ENCODE peak calls at places on chromosomes 5 and 9, in six cellular contexts. I is ovary, B is choroid plexus epithelial cell, G is pancreas, N is endothelial cell, L is MCF 10A. X is an unnamed sample.

GRCh38 chr5:32474201-32474854 is 29.8 kb upstream of the ZFR start:
- DNase-seq in N (no peak), L (no peak), I (no peak), G (no peak), B (no peak), X (no peak)

GRCh38 chr9:68637020-68637419 is 68.0 kb upstream of the PIP5K1B start:
- DNase-seq in G (no peak), N (no peak), I (no peak), L (no peak), B (no peak), X (no peak)

GRCh38 chr5:36680066-36680465 is 73.7 kb downstream of the SLC1A3 start:
- DNase-seq in N (no peak), G (no peak), L (no peak), I (no peak), B (no peak), X (no peak)

GRCh38 chr9:26310294-26310693 is 582.3 kb downstream of the CAAP1 start:
- DNase-seq in I (no peak), L (peak; percentile 10), G (no peak), B (peak; percentile 24), N (no peak), X (no peak)

GRCh38 chr5:1896602-1897376 is 14.1 kb upstream of the IRX4 start:
- DNase-seq in B (no peak), N (no peak), L (no peak), I (no peak), G (no peak), X (peak; percentile 10)

GRCh38 chr9:75775173-75775572 is 115.3 kb upstream of the PCSK5 start:
- DNase-seq in B (peak; percentile 9), I (no peak), G (peak; percentile 18), N (no peak), L (no peak), X (no peak)

GRCh38 chr5:175718401-175719108 is 60.7 kb downstream of the HRH2 start:
- DNase-seq in G (no peak), N (peak; percentile 59), L (peak; percentile 55), B (peak; percentile 29), I (no peak), X (peak; percentile 68)

GRCh38 chr9:124329996-124330714 is 72.4 kb downstream of the NEK6 start:
- DNase-seq in N (no peak), B (no peak), L (no peak), G (peak; percentile 64), I (no peak), X (peak; percentile 48)

GRCh38 chr9:93623736-93624135 is 47.4 kb downstream of the PHF2 start:
- DNase-seq in I (no peak), G (no peak), L (no peak), B (no peak), N (no peak), X (no peak)

GRCh38 chr9:30915451-30915850 is 1469.0 kb upstream of the ACO1 start:
- DNase-seq in G (no peak), B (no peak), N (no peak), I (no peak), L (no peak), X (no peak)

GRCh38 chr9:75027187-75028107 is 646 bp downstream of the CARNMT1 start:
- DNase-seq in G (peak; percentile 87), L (peak; percentile 50), I (peak; percentile 69), N (peak; percentile 53), B (peak; percentile 51), X (peak; percentile 71)

GRCh38 chr9:69798737-69799136 is 21.9 kb upstream of the CFAP95 start:
- DNase-seq in G (no peak), L (peak; percentile 5), N (no peak), I (no peak), B (no peak), X (no peak)

GRCh38 chr5:53276825-53277224 is 167.3 kb upstream of the MOCS2 start:
- DNase-seq in N (no peak), B (peak; percentile 22), I (no peak), G (no peak), L (no peak), X (no peak)

GRCh38 chr5:140136624-140137023 is 10.9 kb downstream of the IGIP start:
- DNase-seq in N (no peak), B (no peak), L (no peak), I (no peak), G (no peak), X (no peak)

GRCh38 chr9:83572524-83572923 is 34.3 kb upstream of the FRMD3 start:
- DNase-seq in I (no peak), L (peak; percentile 30), G (no peak), B (peak; percentile 94), N (no peak), X (no peak)

GRCh38 chr5:107217721-107218130 is 453.0 kb downstream of the EFNA5 start:
- DNase-seq in G (no peak), L (peak; percentile 28), B (no peak), N (no peak), I (no peak), X (no peak)

GRCh38 chr5:95471922-95472321 is 80.8 kb downstream of the FAM81B start:
- DNase-seq in N (no peak), I (no peak), G (no peak), B (peak; percentile 73), L (peak; percentile 1), X (no peak)

GRCh38 chr9:31606678-31607077 is 777.8 kb upstream of the ACO1 start:
- DNase-seq in G (no peak), I (no peak), B (no peak), L (no peak), N (no peak), X (no peak)

GRCh38 chr9:101737705-101738565 is 512 bp downstream of the GRIN3A start:
- DNase-seq in L (no peak), I (no peak), G (peak; percentile 73), B (no peak), N (peak; percentile 60), X (peak; percentile 68)

GRCh38 chr5:64331597-64332277 is 166.1 kb downstream of the RNF180 start:
- DNase-seq in N (no peak), B (no peak), I (no peak), G (peak; percentile 43), L (no peak), X (no peak)

GRCh38 chr5:169777112-169777511 is 140.0 kb downstream of the DOCK2 start:
- DNase-seq in B (no peak), G (no peak), I (no peak), L (no peak), N (no peak), X (no peak)

GRCh38 chr9:129150122-129150521 is 27.9 kb downstream of the IER5L start:
- DNase-seq in I (no peak), L (no peak), G (no peak), N (no peak), B (no peak), X (no peak)

GRCh38 chr5:138762110-138762509 is 8.9 kb downstream of the CTNNA1 start:
- DNase-seq in N (no peak), B (no peak), G (no peak), L (no peak), I (no peak), X (no peak)

GRCh38 chr5:149366169-149366750 is 8.4 kb downstream of the PCYOX1L start:
- DNase-seq in L (no peak), N (no peak), G (no peak), I (no peak), B (no peak), X (no peak)

GRCh38 chr5:83472508-83473343 is 1.2 kb downstream of the VCAN start:
- DNase-seq in G (peak; percentile 69), I (peak; percentile 38), L (no peak), N (peak; percentile 58), B (no peak), X (peak; percentile 67)

GRCh38 chr5:54520438-54520846 is 2.9 kb downstream of the SNX18 start:
- DNase-seq in B (peak; percentile 53), N (no peak), G (no peak), L (no peak), I (no peak), X (peak; percentile 38)

GRCh38 chr9:114004221-114004716 is 73.8 kb downstream of the AMBP start:
- DNase-seq in N (peak; percentile 1), B (no peak), L (no peak), I (peak; percentile 29), G (no peak), X (no peak)

GRCh38 chr5:144196612-144197011 is 25.9 kb downstream of the KCTD16 start:
- DNase-seq in N (no peak), B (no peak), I (no peak), L (no peak), G (no peak), X (no peak)

GRCh38 chr5:137282216-137282615 is 216.9 kb downstream of the SPOCK1 start:
- DNase-seq in N (no peak), L (peak; percentile 34), I (no peak), G (no peak), B (peak; percentile 33), X (no peak)

GRCh38 chr9:1434082-1434481 is 383.9 kb downstream of the DMRT2 start:
- DNase-seq in N (peak; percentile 8), L (peak; percentile 35), G (no peak), I (no peak), B (peak; percentile 0), X (no peak)

GRCh38 chr9:1427856-1428255 is 377.7 kb downstream of the DMRT2 start:
- DNase-seq in B (no peak), L (no peak), N (no peak), G (no peak), I (no peak), X (no peak)

DNA sequence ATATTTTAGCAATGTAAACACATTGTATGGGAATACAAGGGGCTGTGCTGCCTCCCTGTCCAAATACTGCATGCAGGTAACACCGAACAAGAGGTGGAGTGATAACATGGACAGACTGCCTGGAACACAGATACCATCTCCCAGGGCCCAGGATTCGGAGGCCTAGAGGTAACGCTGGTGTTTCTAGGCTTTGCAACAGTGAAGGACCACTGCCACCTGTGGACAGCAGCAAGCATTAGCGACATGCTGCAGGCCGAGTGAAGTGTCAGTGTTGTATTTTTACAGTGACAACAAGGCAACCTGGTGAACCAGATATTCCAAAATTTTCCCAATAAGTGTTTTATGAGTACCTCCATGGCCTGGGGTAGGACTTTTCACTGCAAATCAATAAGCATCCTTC is 379.2 kb downstream of the DMRT2 start:
- DNase-seq in I (no peak), N (peak; percentile 41), B (peak; percentile 4), L (peak; percentile 40), G (no peak), X (peak; percentile 27)
- TF ChIP-seq CTCF in I (no peak), N (no peak), B (peak; percentile 13), L (peak; percentile 54), G (no peak), X (no peak)

GRCh38 chr5:61744690-61745619 is 412.9 kb downstream of the ZSWIM6 start:
- DNase-seq in L (peak; percentile 30), G (no peak), N (no peak), B (no peak), I (no peak), X (no peak)
- TF ChIP-seq CTCF in L (no peak), G (no peak), N (no peak), B (no peak), I (no peak), X (no peak)

GRCh38 chr5:14557203-14557725 is 24.3 kb upstream of the OTULINL start:
- DNase-seq in N (no peak), I (no peak), G (no peak), B (peak; percentile 27), L (no peak), X (peak; percentile 40)
- TF ChIP-seq CTCF in N (no peak), I (no peak), G (no peak), B (no peak), L (no peak), X (no peak)

DNA sequence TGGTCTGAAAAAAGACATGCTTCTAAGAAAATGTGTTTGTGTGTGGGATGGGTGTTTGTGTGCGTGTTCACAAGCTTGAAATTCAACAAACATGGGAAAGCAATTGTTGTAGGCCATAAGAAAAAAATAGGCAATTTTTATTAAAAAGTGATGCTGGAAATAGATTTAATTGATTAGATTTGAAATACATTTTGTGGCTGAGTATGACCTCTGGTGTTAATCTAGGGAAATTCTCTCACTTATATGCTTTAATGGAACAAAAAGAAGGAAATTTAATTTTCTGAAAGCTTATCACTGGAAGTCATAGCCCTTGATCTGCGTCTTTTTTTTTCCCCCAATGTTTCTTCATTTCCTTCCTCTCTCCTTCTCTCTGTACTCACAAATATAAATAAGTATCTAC is 3.5 kb upstream of the KCNN2 start:
- DNase-seq in G (no peak), L (no peak), B (no peak), I (no peak), N (no peak), X (no peak)
- TF ChIP-seq CTCF in G (no peak), L (peak; percentile 11), B (peak; percentile 11), I (no peak), N (no peak), X (no peak)